ENCODE peak calls at places on chromosomes 11 and 22, in ten cellular contexts. R is stimulated activated CD4-positive, alpha-beta T cell treated with anti-CD3 and anti-CD28 coated beads, Interleukin-15, amount 100 ng/mL, for 24 hours; K is ureter; S is germinal center; C is cardiac septum; T is AG10803; O is EH; Q is AG08396; A is stimulated activated CD8-positive, alpha-beta memory T cell treated with anti-CD3 and anti-CD28 coated beads, Interleukin-7, amount 100 ng/mL, for 4 hours; I is RPMI7951. P is an unnamed sample.

GRCh38 chr11:28009383-28009782 is 98.6 kb downstream of the KIF18A start:
- DNase-seq in S (no peak), K (no peak), T (peak; percentile 74), C (no peak), A (no peak), O (peak; percentile 71), R (no peak), Q (peak; percentile 9), I (peak; percentile 53), P (no peak)

GRCh38 chr22:42343136-42343484 is 72.7 kb upstream of the TCF20 start:
- DNase-seq in A (peak; percentile 16), C (no peak), K (no peak), O (no peak), S (no peak), T (no peak), Q (no peak), I (no peak), R (peak; percentile 42), P (no peak)

GRCh38 chr22:38706101-38706884 is 549 bp downstream of the GTPBP1 start:
- DNase-seq in K (peak; percentile 64), A (peak; percentile 45), I (peak; percentile 37), S (peak; percentile 49), R (peak; percentile 51), Q (peak; percentile 54), O (peak; percentile 60), C (peak; percentile 84), T (peak; percentile 34), P (peak; percentile 52)

GRCh38 chr22:46057762-46058420 is 80.9 kb upstream of the WNT7B start:
- DNase-seq in A (no peak), C (peak; percentile 71), K (peak; percentile 53), I (peak; percentile 60), T (peak; percentile 83), O (peak; percentile 85), R (peak; percentile 38), S (peak; percentile 87), Q (peak; percentile 76), P (peak; percentile 89)

GRCh38 chr11:81874627-81875026 is 859.0 kb downstream of the FAM181B start:
- DNase-seq in R (no peak), K (no peak), I (no peak), C (no peak), Q (no peak), S (no peak), T (no peak), A (no peak), O (no peak), P (peak; percentile 74)

GRCh38 chr11:65316979-65317786 is 2.5 kb downstream of the CDC42EP2 start:
- DNase-seq in I (peak; percentile 94), S (no peak), O (peak; percentile 73), R (no peak), K (peak; percentile 84), Q (peak; percentile 57), A (no peak), T (peak; percentile 94), C (peak; percentile 82), P (no peak)

GRCh38 chr11:37322333-37323194 is 724.5 kb upstream of the RAG2 start:
- DNase-seq in Q (no peak), I (no peak), A (no peak), S (no peak), R (no peak), T (no peak), K (no peak), C (no peak), O (no peak), P (no peak)

GRCh38 chr11:2818503-2818902 is 67.1 kb downstream of the CDKN1C start:
- DNase-seq in T (no peak), Q (no peak), I (no peak), R (no peak), A (no peak), S (no peak), K (no peak), O (no peak), C (no peak), P (no peak)

GRCh38 chr11:103618532-103618931 is 417.9 kb upstream of the DDI1 start:
- DNase-seq in O (peak; percentile 89), A (no peak), T (peak; percentile 86), S (no peak), Q (no peak), I (peak; percentile 83), C (no peak), R (no peak), K (no peak), P (no peak)

GRCh38 chr11:2387266-2387982 is 10.3 kb downstream of the CD81 start:
- DNase-seq in T (peak; percentile 53), C (no peak), R (no peak), I (peak; percentile 75), Q (peak; percentile 78), O (peak; percentile 53), A (peak; percentile 34), S (peak; percentile 53), K (no peak), P (peak; percentile 44)